ENCODE peak calls at places on chromosomes 4 and X, in ten cellular contexts. R is ovary; L is spleen; H is retinal pigment epithelial cell; V is HTR-8/SVneo; C is lung microvascular endothelial cell; K is non-pigmented ciliary epithelial cell; W is activated CD8-positive, alpha-beta memory T cell treated with anti-CD3 and anti-CD28 coated beads for 48 hours; I is NCI-H774; A is stimulated activated CD4-positive, alpha-beta T cell treated with anti-CD3 and anti-CD28 coated beads, Interleukin-15, amount 100 ng/mL, for 1 hour. M is an unnamed sample.

GRCh38 chrX:30735839-30736238 is 82.6 kb downstream of the GK start:
- DNase-seq in L (no peak), C (peak; percentile 54), W (peak; percentile 54), V (peak; percentile 79), R (no peak), A (peak; percentile 48), H (no peak), K (peak; percentile 8), I (no peak), M (no peak)

GRCh38 chr4:61532324-61532723 is 332.2 kb downstream of the ADGRL3 start:
- DNase-seq in H (peak; percentile 74), R (no peak), K (peak; percentile 24), V (no peak), C (no peak), I (no peak), W (no peak), A (no peak), L (no peak), M (no peak)

GRCh38 chr4:85681194-85681803 is 206.3 kb downstream of the ARHGAP24 start:
- DNase-seq in L (no peak), W (no peak), R (no peak), H (peak; percentile 88), V (no peak), C (peak; percentile 84), A (no peak), I (no peak), K (peak; percentile 94), M (peak; percentile 97)

GRCh38 chr4:7075962-7076693 is 8.3 kb upstream of the GRPEL1 start:
- DNase-seq in V (no peak), I (no peak), R (peak; percentile 21), A (no peak), K (no peak), C (no peak), H (no peak), L (no peak), W (no peak), M (no peak)

GRCh38 chr4:186216465-186217024 is 10.8 kb upstream of the KLKB1 start:
- DNase-seq in I (no peak), V (no peak), W (no peak), L (no peak), K (no peak), H (no peak), A (no peak), C (no peak), R (no peak), M (no peak)

GRCh38 chrX:103640401-103641155 is 11.8 kb downstream of the TCEAL1 start:
- DNase-seq in L (no peak), W (no peak), C (peak; percentile 17), A (no peak), I (no peak), R (no peak), H (no peak), V (no peak), K (no peak), M (no peak)

GRCh38 chr4:180947421-180947820 is 1295.8 kb upstream of the TENM3 start:
- DNase-seq in H (no peak), L (no peak), A (no peak), K (no peak), C (no peak), W (no peak), V (no peak), R (no peak), I (no peak), M (no peak)

GRCh38 chr4:23298371-23298770 is 591.5 kb downstream of the PPARGC1A start:
- DNase-seq in I (no peak), V (no peak), W (no peak), L (no peak), R (no peak), K (no peak), H (no peak), C (no peak), A (no peak), M (no peak)

GRCh38 chr4:7415927-7416686 is 18.6 kb downstream of the PSAPL1 start:
- DNase-seq in C (no peak), R (peak; percentile 8), H (no peak), I (no peak), W (no peak), A (no peak), K (no peak), V (no peak), L (peak; percentile 56), M (no peak)